ENCODE peak calls at places on chromosome 1, in five cellular contexts. One of them, this sample, is unnamed.

GRCh38 chr1:175394739-175395138 is 202.2 kb upstream of the KIAA0040 start:
- DNase-seq in lower lobe of right lung: no peak
- DNase-seq in GM23338: no peak
- DNase-seq in pancreas: peak; percentile 92
- DNase-seq in sigmoid colon: no peak
- DNase-seq in this sample: no peak

GRCh38 chr1:2611034-2611501 is 21.7 kb downstream of the MMEL1 start:
- DNase-seq in lower lobe of right lung: peak; percentile 69
- DNase-seq in GM23338: peak; percentile 90
- DNase-seq in pancreas: peak; percentile 51
- DNase-seq in sigmoid colon: peak; percentile 64
- DNase-seq in this sample: peak; percentile 79

GRCh38 chr1:54407957-54408700 is 1.9 kb upstream of the SSBP3 start:
- DNase-seq in lower lobe of right lung: no peak
- DNase-seq in GM23338: peak; percentile 65
- DNase-seq in pancreas: no peak
- DNase-seq in sigmoid colon: no peak
- DNase-seq in this sample: no peak

GRCh38 chr1:7890853-7891252 is 38.0 kb upstream of the UTS2 start:
- DNase-seq in lower lobe of right lung: no peak
- DNase-seq in GM23338: no peak
- DNase-seq in pancreas: no peak
- DNase-seq in sigmoid colon: no peak
- DNase-seq in this sample: no peak

GRCh38 chr1:1806890-1807289 is 28.6 kb upstream of the NADK start:
- DNase-seq in lower lobe of right lung: no peak
- DNase-seq in GM23338: no peak
- DNase-seq in pancreas: no peak
- DNase-seq in sigmoid colon: no peak
- DNase-seq in this sample: no peak

GRCh38 chr1:66747500-66747899 is 4.8 kb upstream of the DYNLT5 start:
- DNase-seq in lower lobe of right lung: no peak
- DNase-seq in GM23338: no peak
- DNase-seq in pancreas: no peak
- DNase-seq in sigmoid colon: no peak
- DNase-seq in this sample: no peak

GRCh38 chr1:206843626-206844025 is 21.8 kb upstream of the IL20 start:
- DNase-seq in lower lobe of right lung: no peak
- DNase-seq in GM23338: no peak
- DNase-seq in pancreas: peak; percentile 38
- DNase-seq in sigmoid colon: no peak
- DNase-seq in this sample: no peak

GRCh38 chr1:167387251-167387910 is 130.9 kb downstream of the CD247 start:
- DNase-seq in lower lobe of right lung: no peak
- DNase-seq in GM23338: no peak
- DNase-seq in pancreas: no peak
- DNase-seq in sigmoid colon: no peak
- DNase-seq in this sample: no peak

GRCh38 chr1:171769754-171770153 is 11.7 kb upstream of the METTL13 start:
- DNase-seq in lower lobe of right lung: no peak
- DNase-seq in GM23338: no peak
- DNase-seq in pancreas: no peak
- DNase-seq in sigmoid colon: no peak
- DNase-seq in this sample: no peak

GRCh38 chr1:184150776-184151531 is 99.4 kb downstream of the TSEN15 start:
- DNase-seq in lower lobe of right lung: no peak
- DNase-seq in GM23338: no peak
- DNase-seq in pancreas: no peak
- DNase-seq in sigmoid colon: no peak
- DNase-seq in this sample: no peak

GRCh38 chr1:188958461-188959115 is 1519.1 kb downstream of the BRINP3 start:
- DNase-seq in lower lobe of right lung: no peak
- DNase-seq in GM23338: peak; percentile 14
- DNase-seq in pancreas: no peak
- DNase-seq in sigmoid colon: no peak
- DNase-seq in this sample: no peak

GRCh38 chr1:70315782-70316181 is 38.7 kb downstream of the ANKRD13C start:
- DNase-seq in lower lobe of right lung: no peak
- DNase-seq in GM23338: no peak
- DNase-seq in pancreas: no peak
- DNase-seq in sigmoid colon: no peak
- DNase-seq in this sample: no peak

GRCh38 chr1:163166886-163167555 is 35.7 kb downstream of the RGS5 start:
- DNase-seq in lower lobe of right lung: no peak
- DNase-seq in GM23338: peak; percentile 35
- DNase-seq in pancreas: no peak
- DNase-seq in sigmoid colon: no peak
- DNase-seq in this sample: no peak

GRCh38 chr1:157090771-157091170 is 8.8 kb downstream of the ETV3L start:
- DNase-seq in lower lobe of right lung: no peak
- DNase-seq in GM23338: no peak
- DNase-seq in pancreas: no peak
- DNase-seq in sigmoid colon: peak; percentile 45
- DNase-seq in this sample: no peak

GRCh38 chr1:7385471-7386225 is 385.4 kb upstream of the VAMP3 start:
- DNase-seq in lower lobe of right lung: no peak
- DNase-seq in GM23338: no peak
- DNase-seq in pancreas: no peak
- DNase-seq in sigmoid colon: peak; percentile 52
- DNase-seq in this sample: no peak

GRCh38 chr1:237428809-237429208 is 386.8 kb downstream of the RYR2 start:
- DNase-seq in lower lobe of right lung: no peak
- DNase-seq in GM23338: no peak
- DNase-seq in pancreas: no peak
- DNase-seq in sigmoid colon: no peak
- DNase-seq in this sample: no peak

GRCh38 chr1:16111771-16112557 is 38.5 kb upstream of the FAM131C start:
- DNase-seq in lower lobe of right lung: no peak
- DNase-seq in GM23338: no peak
- DNase-seq in pancreas: no peak
- DNase-seq in sigmoid colon: no peak
- DNase-seq in this sample: peak; percentile 61

GRCh38 chr1:37035828-37036666 is 1.7 kb upstream of the GRIK3 start:
- DNase-seq in lower lobe of right lung: no peak
- DNase-seq in GM23338: peak; percentile 87
- DNase-seq in pancreas: no peak
- DNase-seq in sigmoid colon: no peak
- DNase-seq in this sample: no peak

GRCh38 chr1:82848043-82848442 is 1047.3 kb downstream of the ADGRL2 start:
- DNase-seq in lower lobe of right lung: no peak
- DNase-seq in GM23338: peak; percentile 53
- DNase-seq in pancreas: no peak
- DNase-seq in sigmoid colon: no peak
- DNase-seq in this sample: no peak

GRCh38 chr1:64892576-64893573 is 73.5 kb downstream of the JAK1 start:
- DNase-seq in lower lobe of right lung: no peak
- DNase-seq in GM23338: no peak
- DNase-seq in pancreas: no peak
- DNase-seq in sigmoid colon: no peak
- DNase-seq in this sample: no peak

GRCh38 chr1:36034692-36035091 is 49.2 kb upstream of the TEKT2 start:
- DNase-seq in lower lobe of right lung: no peak
- DNase-seq in GM23338: no peak
- DNase-seq in pancreas: no peak
- DNase-seq in sigmoid colon: no peak
- DNase-seq in this sample: no peak

GRCh38 chr1:38152351-38153082 is 105.9 kb upstream of the POU3F1 start:
- DNase-seq in lower lobe of right lung: no peak
- DNase-seq in GM23338: no peak
- DNase-seq in pancreas: no peak
- DNase-seq in sigmoid colon: no peak
- DNase-seq in this sample: no peak

GRCh38 chr1:11169202-11169601 is 20.0 kb upstream of the ANGPTL7 start:
- DNase-seq in lower lobe of right lung: no peak
- DNase-seq in GM23338: no peak
- DNase-seq in pancreas: no peak
- DNase-seq in sigmoid colon: no peak
- DNase-seq in this sample: no peak

GRCh38 chr1:157968503-157968902 is 24.9 kb upstream of the KIRREL1 start:
- DNase-seq in lower lobe of right lung: no peak
- DNase-seq in GM23338: no peak
- DNase-seq in pancreas: no peak
- DNase-seq in sigmoid colon: peak; percentile 74
- DNase-seq in this sample: no peak

GRCh38 chr1:38045431-38046332 is 911 bp downstream of the POU3F1 start:
- DNase-seq in lower lobe of right lung: peak; percentile 57
- DNase-seq in GM23338: peak; percentile 70
- DNase-seq in pancreas: peak; percentile 45
- DNase-seq in sigmoid colon: no peak
- DNase-seq in this sample: peak; percentile 80

GRCh38 chr1:174258148-174258550 is 98.8 kb downstream of the RABGAP1L start:
- DNase-seq in lower lobe of right lung: no peak
- DNase-seq in GM23338: peak; percentile 77
- DNase-seq in pancreas: no peak
- DNase-seq in sigmoid colon: no peak
- DNase-seq in this sample: no peak

GRCh38 chr1:155816351-155816750 is 40.7 kb downstream of the GON4L start:
- DNase-seq in lower lobe of right lung: no peak
- DNase-seq in GM23338: no peak
- DNase-seq in pancreas: no peak
- DNase-seq in sigmoid colon: no peak
- DNase-seq in this sample: no peak
- H3K36me3 ChIP-seq in lower lobe of right lung: peaks cover 99% of the 10 kb centered on the region
- H3K36me3 ChIP-seq in GM23338: peaks cover 48% of the 10 kb centered on the region
- H3K36me3 ChIP-seq in pancreas: peaks cover 18% of the 10 kb centered on the region
- H3K36me3 ChIP-seq in sigmoid colon: peaks cover 94% of the 10 kb centered on the region
- H3K36me3 ChIP-seq in this sample: peaks cover 19% of the 10 kb centered on the region

GRCh38 chr1:214219916-214220315 is 61.0 kb upstream of the SMYD2 start:
- DNase-seq in lower lobe of right lung: no peak
- DNase-seq in GM23338: no peak
- DNase-seq in pancreas: no peak
- DNase-seq in sigmoid colon: no peak
- DNase-seq in this sample: no peak

GRCh38 chr1:214228976-214229375 is 52.0 kb upstream of the SMYD2 start:
- DNase-seq in lower lobe of right lung: no peak
- DNase-seq in GM23338: no peak
- DNase-seq in pancreas: no peak
- DNase-seq in sigmoid colon: no peak
- DNase-seq in this sample: no peak

GRCh38 chr1:214220891-214221290 is 60.1 kb upstream of the SMYD2 start:
- DNase-seq in lower lobe of right lung: no peak
- DNase-seq in GM23338: no peak
- DNase-seq in pancreas: no peak
- DNase-seq in sigmoid colon: no peak
- DNase-seq in this sample: no peak

GRCh38 chr1:214229736-214230135 is 51.2 kb upstream of the SMYD2 start:
- DNase-seq in lower lobe of right lung: no peak
- DNase-seq in GM23338: peak; percentile 16
- DNase-seq in pancreas: no peak
- DNase-seq in sigmoid colon: no peak
- DNase-seq in this sample: no peak

DNA sequence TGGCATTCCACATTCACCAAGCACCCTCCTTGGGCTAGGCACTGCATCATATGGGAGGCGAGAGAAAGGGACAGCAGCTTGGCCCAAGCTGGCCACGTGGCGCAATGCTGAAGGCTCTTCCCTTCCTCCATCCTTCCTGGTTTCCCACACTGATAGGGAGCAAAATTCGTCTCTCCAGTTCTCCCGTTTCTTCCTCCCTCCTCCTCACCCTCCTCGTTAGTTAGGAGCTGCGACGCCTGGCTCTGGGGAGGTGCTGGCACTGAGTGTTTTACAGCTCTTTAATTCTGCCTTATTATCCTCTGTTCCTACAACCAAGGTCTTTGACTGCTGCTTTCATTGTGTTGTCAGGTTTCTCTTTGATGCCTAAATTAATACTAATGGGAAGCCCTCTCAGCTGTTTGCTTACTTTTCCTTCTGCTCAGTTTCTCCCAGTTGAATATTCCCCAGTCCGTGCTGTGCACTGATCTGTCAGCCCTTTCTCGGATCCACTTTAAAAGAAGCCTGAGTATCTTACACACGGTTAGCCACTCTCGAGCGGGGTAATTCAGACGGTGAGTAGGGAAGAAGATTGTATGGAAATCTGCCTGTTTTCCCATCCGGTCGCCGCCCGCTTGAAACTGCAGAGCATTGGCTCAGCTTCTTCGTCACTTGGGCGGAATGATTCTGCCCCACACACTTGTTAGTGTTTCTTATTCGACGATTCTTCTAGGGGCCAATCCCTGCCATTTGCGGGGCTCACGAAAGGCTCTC is 56.2 kb upstream of the SMYD2 start:
- DNase-seq in lower lobe of right lung: no peak
- DNase-seq in GM23338: peak; percentile 77
- DNase-seq in pancreas: no peak
- DNase-seq in sigmoid colon: no peak
- DNase-seq in this sample: no peak
- H3K27ac ChIP-seq in lower lobe of right lung: no peak overlapping the region
- H3K27ac ChIP-seq in GM23338: no peak overlapping the region
- H3K27ac ChIP-seq in pancreas: no peak overlapping the region
- H3K27ac ChIP-seq in sigmoid colon: no peak overlapping the region
- H3K27ac ChIP-seq in this sample: no peak overlapping the region

DNA sequence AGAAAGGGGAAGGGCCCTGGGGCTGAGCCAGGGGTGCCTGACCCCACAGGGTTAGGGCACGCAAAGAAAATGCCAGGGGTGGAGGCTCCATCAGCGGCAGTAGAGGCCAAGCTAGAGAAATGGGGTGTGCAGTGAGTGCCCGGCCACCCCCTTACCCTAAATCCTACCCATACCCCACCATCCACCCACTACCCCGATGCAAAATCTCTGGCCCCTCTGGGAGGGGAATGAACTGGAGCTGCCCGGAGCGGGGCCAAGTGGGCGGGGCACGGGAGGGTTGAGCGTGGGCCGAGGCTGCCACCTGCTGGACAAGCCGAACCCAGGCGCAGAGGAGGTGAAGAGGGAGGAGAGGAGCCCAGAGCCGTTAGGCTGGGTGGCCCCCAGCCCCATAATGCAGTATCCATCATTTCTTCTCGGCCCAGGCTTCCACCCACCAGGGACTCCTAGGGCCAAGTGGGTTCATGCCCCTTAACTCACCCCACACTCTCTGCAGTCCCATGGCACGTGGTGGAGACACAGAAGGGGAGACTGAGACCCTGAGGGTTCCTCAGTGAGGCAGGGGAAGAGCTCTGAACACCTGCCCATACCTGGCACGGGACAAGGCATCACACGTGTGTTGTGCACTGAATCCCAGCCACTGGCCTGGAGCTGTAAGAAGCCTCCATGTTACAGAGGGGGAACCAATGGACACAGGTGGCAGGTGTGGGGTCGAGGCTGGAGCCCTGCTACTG is 1.4 kb upstream of the C1QC start:
- DNase-seq in lower lobe of right lung: peak; percentile 88
- DNase-seq in GM23338: peak; percentile 88
- DNase-seq in pancreas: peak; percentile 94
- DNase-seq in sigmoid colon: peak; percentile 88
- DNase-seq in this sample: peak; percentile 92
- H3K4me3 ChIP-seq in lower lobe of right lung: no peak overlapping the region
- H3K4me3 ChIP-seq in GM23338: no peak overlapping the region
- H3K4me3 ChIP-seq in pancreas: no peak overlapping the region
- H3K4me3 ChIP-seq in sigmoid colon: no peak overlapping the region
- H3K4me3 ChIP-seq in this sample: no peak overlapping the region

DNA sequence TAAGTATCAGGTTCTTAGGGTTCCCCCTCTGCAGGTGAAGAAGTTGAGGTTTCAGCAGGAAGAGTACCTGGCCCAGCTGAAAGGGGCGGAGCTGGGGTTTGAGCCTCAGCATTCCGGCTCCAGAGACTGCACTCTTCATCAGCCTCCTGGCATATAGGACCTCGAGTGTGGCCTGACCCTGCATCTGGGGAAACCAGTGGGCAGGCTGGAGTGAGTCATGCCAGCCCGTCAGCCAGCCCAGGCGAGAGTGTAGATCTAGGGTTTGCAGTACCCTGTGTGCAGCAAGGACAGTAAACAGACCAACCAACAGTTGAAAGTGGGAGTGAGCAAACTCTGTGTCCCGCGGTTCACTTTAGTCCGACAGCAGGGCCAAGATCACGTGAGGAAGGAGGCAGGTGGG is 14.1 kb downstream of the MFSD2A start:
- DNase-seq in lower lobe of right lung: peak; percentile 58
- DNase-seq in GM23338: no peak
- DNase-seq in pancreas: no peak
- DNase-seq in sigmoid colon: no peak
- DNase-seq in this sample: no peak
- H3K36me3 ChIP-seq in lower lobe of right lung: peaks cover 37% of the 10 kb centered on the region
- H3K36me3 ChIP-seq in GM23338: peaks cover 3% of the 10 kb centered on the region
- H3K36me3 ChIP-seq in pancreas: no peaks in the 10 kb centered on the region
- H3K36me3 ChIP-seq in sigmoid colon: no peaks in the 10 kb centered on the region
- H3K36me3 ChIP-seq in this sample: no peaks in the 10 kb centered on the region

This sample was measured in kidney.